ENCODE peak calls at places on chromosomes 1 and 21, in nine cellular contexts. I is AG08396, H is NCI-H1105, J is endodermal cell, S is GM04503, P is GM23338, X is NCI-H2081, V is left kidney, Y is neural progenitor cell. B is an unnamed sample.

GRCh38 chr1:222786107-222786506 is 28.7 kb upstream of the DISP1 start:
- DNase-seq in J (no peak), S (no peak), I (no peak), V (peak), Y (no peak), H (no peak), X (no peak), P (no peak), B (no peak)

GRCh38 chr1:110243146-110243545 is 33.0 kb downstream of the KCNC4 start:
- DNase-seq in P (peak), X (no peak), J (peak), H (no peak), I (no peak), V (no peak), S (no peak), Y (no peak), B (no peak)

GRCh38 chr1:177451191-177451590 is 280.4 kb downstream of the BRINP2 start:
- DNase-seq in J (no peak), Y (no peak), X (no peak), H (no peak), I (no peak), V (peak), P (no peak), S (no peak), B (no peak)

GRCh38 chr1:14948112-14948652 is 205.4 kb upstream of the TMEM51 start:
- DNase-seq in H (no peak), I (no peak), P (no peak), X (no peak), V (no peak), J (no peak), Y (no peak), S (no peak), B (no peak)

GRCh38 chr21:34688145-34688544 is 19.4 kb downstream of the CLIC6 start:
- DNase-seq in V (no peak), S (no peak), I (peak), J (no peak), P (peak), X (no peak), H (peak), Y (no peak), B (no peak)

GRCh38 chr21:22657786-22658185 is 1659.6 kb downstream of the NCAM2 start:
- DNase-seq in Y (no peak), J (no peak), V (no peak), S (no peak), H (no peak), X (no peak), I (no peak), P (no peak), B (no peak)

GRCh38 chr1:67052741-67053534 is 1.0 kb downstream of the SLC35D1 start:
- DNase-seq in H (no peak), Y (peak), V (peak), P (peak), J (peak), S (no peak), I (peak), X (no peak), B (peak)

GRCh38 chr1:29311352-29312030 is 75.2 kb downstream of the PTPRU start:
- DNase-seq in P (no peak), X (no peak), I (no peak), S (no peak), V (no peak), J (no peak), H (no peak), Y (no peak), B (no peak)

GRCh38 chr1:15765495-15766194 is 7.0 kb downstream of the FBLIM1 start:
- DNase-seq in V (no peak), J (no peak), H (no peak), P (no peak), Y (no peak), I (peak), X (no peak), S (peak), B (no peak)

GRCh38 chr1:11046270-11046566 is 821 bp downstream of the MASP2 start:
- DNase-seq in H (no peak), X (no peak), P (no peak), S (no peak), Y (no peak), J (no peak), I (no peak), V (no peak), B (no peak)

GRCh38 chr1:202162049-202162417 is 1.6 kb upstream of the PTPN7 start:
- DNase-seq in H (no peak), S (no peak), P (no peak), J (no peak), Y (no peak), V (no peak), X (no peak), I (no peak), B (no peak)

GRCh38 chr1:43849670-43850069 is 83.9 kb upstream of the ARTN start:
- DNase-seq in S (no peak), Y (no peak), V (no peak), P (no peak), H (no peak), I (no peak), J (no peak), X (peak), B (no peak)

GRCh38 chr1:21143138-21143537 is 33.6 kb downstream of the EIF4G3 start:
- DNase-seq in S (no peak), Y (no peak), J (no peak), V (no peak), P (no peak), H (no peak), I (no peak), X (no peak), B (no peak)

GRCh38 chr21:38769253-38769780 is 36.4 kb upstream of the ETS2 start:
- DNase-seq in X (no peak), Y (peak), P (no peak), V (peak), J (no peak), S (no peak), I (peak), H (no peak), B (no peak)

GRCh38 chr1:19757641-19758040 is 42.1 kb downstream of the TMCO4 start:
- DNase-seq in V (no peak), X (no peak), S (no peak), J (no peak), H (no peak), P (no peak), Y (no peak), I (no peak), B (no peak)

GRCh38 chr1:228735871-228736586 is 750 bp downstream of the RHOU start:
- DNase-seq in P (peak), V (peak), I (peak), H (no peak), S (no peak), Y (peak), X (peak), J (peak), B (peak)

GRCh38 chr1:116751149-116751548 is 3.1 kb upstream of the CD2 start:
- DNase-seq in I (no peak), S (no peak), J (no peak), X (no peak), V (no peak), H (no peak), Y (no peak), P (no peak), B (no peak)

GRCh38 chr1:154866995-154867795 is 2.9 kb downstream of the KCNN3 start:
- DNase-seq in S (no peak), J (peak), I (peak), V (peak), X (no peak), Y (peak), H (no peak), P (peak), B (peak)